ENCODE peak calls at places on chromosomes 1 and 21, in four cellular contexts. One of them, this sample, is unnamed. For H3K4me1, the result is how much of the 10 kb centered on the place peaks cover.

GRCh38 chr1:182235604-182235951 is 156.0 kb downstream of the GLUL start:
- DNase-seq in colonic mucosa: no peak
- DNase-seq in neural progenitor cell: no peak
- DNase-seq in mucosa of descending colon: no peak
- DNase-seq in this sample: no peak

GRCh38 chr1:216600730-216601426 is 122.4 kb downstream of the ESRRG start:
- DNase-seq in neural progenitor cell: peak
- DNase-seq in colonic mucosa: peak
- DNase-seq in mucosa of descending colon: peak
- DNase-seq in this sample: peak

GRCh38 chr1:176540428-176540827 is 77.5 kb downstream of the PAPPA2 start:
- DNase-seq in mucosa of descending colon: no peak
- DNase-seq in colonic mucosa: no peak
- DNase-seq in neural progenitor cell: no peak
- DNase-seq in this sample: no peak

GRCh38 chr1:18541046-18541795 is 60.5 kb downstream of the KLHDC7A start:
- DNase-seq in colonic mucosa: no peak
- DNase-seq in mucosa of descending colon: no peak
- DNase-seq in neural progenitor cell: no peak
- DNase-seq in this sample: no peak

GRCh38 chr1:152018537-152018936 is 18.3 kb downstream of the S100A11 start:
- DNase-seq in mucosa of descending colon: no peak
- DNase-seq in colonic mucosa: no peak
- DNase-seq in neural progenitor cell: peak
- DNase-seq in this sample: no peak

GRCh38 chr1:181255270-181255929 is 166.9 kb downstream of the IER5 start:
- DNase-seq in colonic mucosa: no peak
- DNase-seq in neural progenitor cell: no peak
- DNase-seq in mucosa of descending colon: no peak
- DNase-seq in this sample: peak

GRCh38 chr1:55684131-55684650 is 469.0 kb upstream of the USP24 start:
- DNase-seq in colonic mucosa: no peak
- DNase-seq in neural progenitor cell: no peak
- DNase-seq in mucosa of descending colon: no peak
- DNase-seq in this sample: no peak

GRCh38 chr1:234135501-234135900 is 231.0 kb downstream of the SLC35F3 start:
- DNase-seq in neural progenitor cell: no peak
- DNase-seq in colonic mucosa: no peak
- DNase-seq in mucosa of descending colon: no peak
- DNase-seq in this sample: no peak

GRCh38 chr1:216332003-216332402 is 91.2 kb downstream of the USH2A start:
- DNase-seq in neural progenitor cell: no peak
- DNase-seq in colonic mucosa: no peak
- DNase-seq in mucosa of descending colon: no peak
- DNase-seq in this sample: no peak

GRCh38 chr1:201562257-201562656 is 23.3 kb downstream of the NAV1 start:
- DNase-seq in neural progenitor cell: no peak
- DNase-seq in colonic mucosa: no peak
- DNase-seq in mucosa of descending colon: no peak
- DNase-seq in this sample: peak

GRCh38 chr1:185646202-185646683 is 87.9 kb upstream of the HMCN1 start:
- DNase-seq in mucosa of descending colon: no peak
- DNase-seq in colonic mucosa: peak
- DNase-seq in neural progenitor cell: peak
- DNase-seq in this sample: peak

GRCh38 chr1:66265268-66265667 is 268.7 kb upstream of the SGIP1 start:
- DNase-seq in neural progenitor cell: no peak
- DNase-seq in mucosa of descending colon: no peak
- DNase-seq in colonic mucosa: no peak
- DNase-seq in this sample: no peak

GRCh38 chr1:161843156-161843555 is 77.0 kb downstream of the ATF6 start:
- DNase-seq in colonic mucosa: no peak
- DNase-seq in neural progenitor cell: no peak
- DNase-seq in mucosa of descending colon: no peak
- DNase-seq in this sample: no peak

GRCh38 chr21:44874497-44875331 is 1.2 kb upstream of the PTTG1IP start:
- DNase-seq in mucosa of descending colon: peak
- DNase-seq in neural progenitor cell: peak
- DNase-seq in colonic mucosa: peak
- DNase-seq in this sample: peak

GRCh38 chr1:222709700-222710153 is 2.6 kb downstream of the AIDA start:
- DNase-seq in neural progenitor cell: no peak
- DNase-seq in colonic mucosa: no peak
- DNase-seq in mucosa of descending colon: no peak
- DNase-seq in this sample: no peak

GRCh38 chr1:6141601-6142000 is 38.5 kb downstream of the CHD5 start:
- DNase-seq in neural progenitor cell: peak
- DNase-seq in colonic mucosa: no peak
- DNase-seq in mucosa of descending colon: no peak
- DNase-seq in this sample: no peak

GRCh38 chr1:151892190-151892589 is 17.1 kb downstream of the THEM4 start:
- DNase-seq in colonic mucosa: no peak
- DNase-seq in mucosa of descending colon: no peak
- DNase-seq in neural progenitor cell: no peak
- DNase-seq in this sample: no peak

GRCh38 chr1:174569240-174569639 is 121.5 kb downstream of the GPR52 start:
- DNase-seq in neural progenitor cell: no peak
- DNase-seq in colonic mucosa: no peak
- DNase-seq in mucosa of descending colon: no peak
- DNase-seq in this sample: no peak

GRCh38 chr1:66416295-66416694 is 117.7 kb upstream of the SGIP1 start:
- DNase-seq in neural progenitor cell: no peak
- DNase-seq in mucosa of descending colon: no peak
- DNase-seq in colonic mucosa: no peak
- DNase-seq in this sample: no peak

GRCh38 chr1:3139451-3139852 is 70.4 kb downstream of the PRDM16 start:
- DNase-seq in mucosa of descending colon: no peak
- DNase-seq in neural progenitor cell: no peak
- DNase-seq in colonic mucosa: no peak
- DNase-seq in this sample: no peak

GRCh38 chr1:57839067-57839466 is 415.2 kb upstream of the DAB1 start:
- DNase-seq in mucosa of descending colon: no peak
- DNase-seq in neural progenitor cell: no peak
- DNase-seq in colonic mucosa: no peak
- DNase-seq in this sample: no peak

GRCh38 chr1:201085902-201086735 is 26.1 kb downstream of the CACNA1S start:
- DNase-seq in colonic mucosa: peak
- DNase-seq in mucosa of descending colon: peak
- DNase-seq in neural progenitor cell: peak
- DNase-seq in this sample: peak

GRCh38 chr1:240491796-240492195 is 120.2 kb downstream of the GREM2 start:
- DNase-seq in mucosa of descending colon: no peak
- DNase-seq in neural progenitor cell: no peak
- DNase-seq in colonic mucosa: no peak
- DNase-seq in this sample: no peak

GRCh38 chr1:174153085-174153824 is 6.1 kb upstream of the RABGAP1L start:
- DNase-seq in colonic mucosa: no peak
- DNase-seq in neural progenitor cell: no peak
- DNase-seq in mucosa of descending colon: no peak
- DNase-seq in this sample: no peak

GRCh38 chr1:8323706-8324105 is 5.8 kb downstream of the SLC45A1 start:
- DNase-seq in neural progenitor cell: no peak
- DNase-seq in colonic mucosa: no peak
- DNase-seq in mucosa of descending colon: no peak
- DNase-seq in this sample: no peak
- TF ChIP-seq CTCF in neural progenitor cell: no peak
- TF ChIP-seq CTCF in colonic mucosa: no peak
- TF ChIP-seq CTCF in mucosa of descending colon: no peak
- TF ChIP-seq CTCF in this sample: no peak

DNA sequence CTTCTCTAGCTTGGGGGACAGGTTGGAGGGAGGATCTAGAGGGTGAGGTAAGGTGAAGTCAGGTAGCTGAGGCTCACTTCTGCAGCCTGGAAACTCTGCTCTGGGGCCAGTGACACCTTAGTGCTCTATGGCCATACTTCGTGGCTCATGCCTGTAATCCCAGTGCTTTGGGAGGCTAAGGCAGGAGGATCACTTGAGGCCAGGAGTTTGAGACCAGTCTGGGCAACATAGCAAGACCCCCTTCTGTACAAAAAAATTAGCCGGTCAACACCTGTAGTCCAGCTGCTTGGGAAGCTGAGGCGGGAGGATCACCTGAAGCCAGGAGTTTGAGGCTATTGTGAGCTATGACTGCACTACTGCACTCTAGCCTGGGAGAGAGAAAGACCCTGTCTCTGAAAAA is 5.8 kb downstream of the LMNA start:
- DNase-seq in mucosa of descending colon: no peak
- DNase-seq in colonic mucosa: no peak
- DNase-seq in neural progenitor cell: no peak
- DNase-seq in this sample: no peak
- H3K4me1 ChIP-seq in mucosa of descending colon: half or more
- H3K4me1 ChIP-seq in colonic mucosa: half or more
- H3K4me1 ChIP-seq in neural progenitor cell: under half
- H3K4me1 ChIP-seq in this sample: half or more

GRCh38 chr1:81254560-81254959 is 546.2 kb upstream of the ADGRL2 start:
- DNase-seq in neural progenitor cell: no peak
- DNase-seq in mucosa of descending colon: no peak
- DNase-seq in colonic mucosa: no peak
- DNase-seq in this sample: no peak
- TF ChIP-seq CTCF in neural progenitor cell: peak
- TF ChIP-seq CTCF in mucosa of descending colon: no peak
- TF ChIP-seq CTCF in colonic mucosa: no peak
- TF ChIP-seq CTCF in this sample: no peak

GRCh38 chr21:43735236-43736091 is 16.5 kb downstream of the PDXK start:
- DNase-seq in neural progenitor cell: no peak
- DNase-seq in colonic mucosa: no peak
- DNase-seq in mucosa of descending colon: no peak
- DNase-seq in this sample: no peak
- H3K4me1 ChIP-seq in neural progenitor cell: under half
- H3K4me1 ChIP-seq in colonic mucosa: under half
- H3K4me1 ChIP-seq in mucosa of descending colon: under half
- H3K4me1 ChIP-seq in this sample: under half

GRCh38 chr1:53975861-53976260 is 29.7 kb downstream of the LRRC42 start:
- DNase-seq in mucosa of descending colon: no peak
- DNase-seq in neural progenitor cell: no peak
- DNase-seq in colonic mucosa: no peak
- DNase-seq in this sample: no peak
- TF ChIP-seq CTCF in mucosa of descending colon: no peak
- TF ChIP-seq CTCF in neural progenitor cell: no peak
- TF ChIP-seq CTCF in colonic mucosa: no peak
- TF ChIP-seq CTCF in this sample: no peak

GRCh38 chr1:218476385-218476784 is 131.2 kb downstream of the TGFB2 start:
- DNase-seq in colonic mucosa: no peak
- DNase-seq in neural progenitor cell: no peak
- DNase-seq in mucosa of descending colon: no peak
- DNase-seq in this sample: no peak

GRCh38 chr1:218474089-218474488 is 129.0 kb downstream of the TGFB2 start:
- DNase-seq in neural progenitor cell: no peak
- DNase-seq in mucosa of descending colon: no peak
- DNase-seq in colonic mucosa: no peak
- DNase-seq in this sample: no peak

GRCh38 chr1:218475699-218476098 is 130.6 kb downstream of the TGFB2 start:
- DNase-seq in neural progenitor cell: no peak
- DNase-seq in colonic mucosa: no peak
- DNase-seq in mucosa of descending colon: no peak
- DNase-seq in this sample: no peak

GRCh38 chr1:218473527-218473926 is 128.4 kb downstream of the TGFB2 start:
- DNase-seq in neural progenitor cell: no peak
- DNase-seq in mucosa of descending colon: no peak
- DNase-seq in colonic mucosa: no peak
- DNase-seq in this sample: no peak

GRCh38 chr1:218475275-218475674 is 130.1 kb downstream of the TGFB2 start:
- DNase-seq in neural progenitor cell: no peak
- DNase-seq in colonic mucosa: no peak
- DNase-seq in mucosa of descending colon: no peak
- DNase-seq in this sample: no peak
- H3K4me1 ChIP-seq in neural progenitor cell: under half
- H3K4me1 ChIP-seq in colonic mucosa: under half
- H3K4me1 ChIP-seq in mucosa of descending colon: under half
- H3K4me1 ChIP-seq in this sample: under half

GRCh38 chr21:33374874-33375644 is 28.2 kb upstream of the IFNGR2 start:
- DNase-seq in colonic mucosa: no peak
- DNase-seq in mucosa of descending colon: no peak
- DNase-seq in neural progenitor cell: no peak
- DNase-seq in this sample: no peak
- TF ChIP-seq CTCF in colonic mucosa: no peak
- TF ChIP-seq CTCF in mucosa of descending colon: no peak
- TF ChIP-seq CTCF in neural progenitor cell: no peak
- TF ChIP-seq CTCF in this sample: no peak

GRCh38 chr1:244400974-244401373 is 50.7 kb downstream of the ADSS2 start:
- DNase-seq in colonic mucosa: no peak
- DNase-seq in mucosa of descending colon: no peak
- DNase-seq in neural progenitor cell: no peak
- DNase-seq in this sample: no peak
- H3K4me1 ChIP-seq in colonic mucosa: under half
- H3K4me1 ChIP-seq in mucosa of descending colon: under half
- H3K4me1 ChIP-seq in neural progenitor cell: under half
- H3K4me1 ChIP-seq in this sample: under half

DNA sequence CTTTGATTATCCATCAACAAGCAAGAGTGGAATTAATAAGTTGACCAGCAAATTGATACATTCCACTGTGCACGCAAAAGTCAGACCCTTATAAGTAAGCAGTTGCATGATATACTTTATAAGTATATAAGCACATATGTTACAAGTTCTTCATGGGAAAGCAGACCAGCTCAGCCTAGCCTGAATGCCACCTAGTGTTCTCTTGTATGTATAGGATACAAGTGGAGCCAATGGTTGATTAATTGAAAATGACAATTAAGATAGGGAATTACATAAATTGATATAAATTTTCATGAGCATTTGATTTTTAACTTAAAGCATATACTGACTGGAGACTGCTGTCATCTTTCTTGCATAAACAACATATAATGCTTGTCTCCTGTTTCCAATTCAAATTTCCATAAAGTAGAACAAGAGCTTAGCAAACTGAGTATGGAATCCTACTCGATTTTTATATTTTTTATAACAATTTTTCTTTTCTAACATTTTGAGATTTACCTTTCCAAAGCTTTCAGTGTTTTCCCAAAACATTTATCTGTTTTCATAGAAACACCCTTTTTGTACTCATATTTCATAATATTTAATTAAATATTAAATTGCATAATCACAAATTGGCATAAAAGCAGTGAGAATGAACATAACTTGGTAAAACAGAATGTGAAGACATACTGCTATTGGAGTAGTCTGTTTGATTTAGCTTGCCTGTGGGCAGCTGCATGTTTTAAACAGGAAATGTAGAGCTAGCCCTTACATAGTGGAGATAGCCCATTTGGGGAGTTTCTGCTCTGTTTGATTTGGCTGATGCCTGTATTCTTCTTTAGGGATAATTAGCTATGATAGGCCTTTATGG is 62.8 kb downstream of the MAGI3 start:
- DNase-seq in mucosa of descending colon: no peak
- DNase-seq in colonic mucosa: peak
- DNase-seq in neural progenitor cell: peak
- DNase-seq in this sample: no peak
- TF ChIP-seq CTCF in mucosa of descending colon: no peak
- TF ChIP-seq CTCF in colonic mucosa: peak
- TF ChIP-seq CTCF in neural progenitor cell: peak
- TF ChIP-seq CTCF in this sample: no peak

DNA sequence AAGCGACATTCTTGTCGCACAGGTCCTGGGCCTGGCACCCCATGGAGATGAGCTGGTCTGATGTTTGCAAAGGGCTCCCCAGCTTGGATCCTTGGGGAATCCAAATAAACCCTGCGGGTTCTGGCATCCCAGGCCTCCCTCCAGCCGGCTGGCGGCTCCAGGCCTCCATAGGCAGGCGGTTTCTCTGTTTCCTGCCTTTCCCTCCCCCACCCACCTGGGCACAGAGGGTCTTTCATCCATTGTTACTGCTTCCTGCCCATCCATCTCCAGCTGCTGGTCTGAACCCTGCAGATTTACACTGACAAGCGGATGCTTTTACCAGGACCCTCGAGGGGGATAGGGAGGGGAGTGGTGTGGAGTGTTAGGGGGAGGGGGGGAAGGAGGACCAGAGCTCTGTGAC is 39.1 kb upstream of the ID3 start:
- DNase-seq in neural progenitor cell: peak
- DNase-seq in mucosa of descending colon: no peak
- DNase-seq in colonic mucosa: no peak
- DNase-seq in this sample: no peak
- H3K4me1 ChIP-seq in neural progenitor cell: under half
- H3K4me1 ChIP-seq in mucosa of descending colon: under half
- H3K4me1 ChIP-seq in colonic mucosa: under half
- H3K4me1 ChIP-seq in this sample: under half

This sample was measured in pancreas.